ENCODE peak calls at places on chromosomes 6 and 20, in four cellular contexts. Q, L, S and Y are unnamed samples.

GRCh38 chr6:157991067-157991432 is 9.4 kb downstream of the SYNJ2 start:
- DNase-seq in Q (no peak), L (no peak), S (no peak), Y (no peak)

GRCh38 chr20:3995067-3995748 is 20.1 kb downstream of the RNF24 start:
- DNase-seq in Q (no peak), L (no peak), S (no peak), Y (no peak)

GRCh38 chr6:30837870-30838269 is 46.4 kb upstream of the DDR1 start:
- DNase-seq in Q (no peak), L (no peak), S (no peak), Y (no peak)

GRCh38 chr6:78489874-78490273 is 377.5 kb upstream of the IRAK1BP1 start:
- DNase-seq in Q (no peak), L (no peak), S (no peak), Y (no peak)

GRCh38 chr20:62496525-62497218 is 20.9 kb upstream of the GATA5 start:
- DNase-seq in Q (peak; percentile 15), L (no peak), S (no peak), Y (peak; percentile 26)

GRCh38 chr20:57957397-57958049 is 247.7 kb upstream of the PMEPA1 start:
- DNase-seq in Q (no peak), L (no peak), S (peak; percentile 67), Y (no peak)

GRCh38 chr20:7500362-7500761 is 439.9 kb downstream of the HAO1 start:
- DNase-seq in Q (no peak), L (no peak), S (no peak), Y (no peak)

GRCh38 chr6:12636336-12636735 is 80.2 kb upstream of the PHACTR1 start:
- DNase-seq in Q (no peak), L (no peak), S (no peak), Y (no peak)

GRCh38 chr6:10847684-10848083 is 9.3 kb upstream of the MAK start:
- DNase-seq in Q (no peak), L (no peak), S (no peak), Y (no peak)

GRCh38 chr6:63307581-63308246 is 12.1 kb downstream of the LGSN start:
- DNase-seq in Q (no peak), L (no peak), S (peak; percentile 46), Y (no peak)

GRCh38 chr6:1013656-1014430 is 298.1 kb upstream of the FOXQ1 start:
- DNase-seq in Q (no peak), L (no peak), S (no peak), Y (no peak)

GRCh38 chr6:163170294-163170883 is 244.1 kb upstream of the QKI start:
- DNase-seq in Q (no peak), L (no peak), S (no peak), Y (no peak)

GRCh38 chr6:52416629-52417151 is 3.5 kb upstream of the EFHC1 start:
- DNase-seq in Q (no peak), L (no peak), S (peak; percentile 58), Y (no peak)